ENCODE peak calls at places on chromosomes 3 and 15, in six cellular contexts. One of them, this sample, is unnamed.
A peak's percentile ranks its signal among the peaks of the same experiment; 100 is the strongest.

GRCh38 chr3:1726741-1727140 is 371.9 kb upstream of the CNTN4 start:
- DNase-seq in right cardiac atrium: no peak
- DNase-seq in dorsolateral prefrontal cortex: no peak
- DNase-seq in SJSA1: no peak
- DNase-seq in CD8-positive, alpha-beta T cell: no peak
- DNase-seq in effector memory CD4-positive, alpha-beta T cell: no peak
- DNase-seq in this sample: no peak

GRCh38 chr3:127255516-127255915 is 32.3 kb downstream of the PRR20G start:
- DNase-seq in SJSA1: no peak
- DNase-seq in right cardiac atrium: no peak
- DNase-seq in dorsolateral prefrontal cortex: no peak
- DNase-seq in effector memory CD4-positive, alpha-beta T cell: no peak
- DNase-seq in CD8-positive, alpha-beta T cell: no peak
- DNase-seq in this sample: no peak

GRCh38 chr3:134456121-134456520 is 29.7 kb downstream of the ANAPC13 start:
- DNase-seq in SJSA1: no peak
- DNase-seq in effector memory CD4-positive, alpha-beta T cell: no peak
- DNase-seq in CD8-positive, alpha-beta T cell: no peak
- DNase-seq in dorsolateral prefrontal cortex: no peak
- DNase-seq in right cardiac atrium: no peak
- DNase-seq in this sample: no peak

GRCh38 chr15:52018244-52018643 is 775 bp upstream of the MAPK6 start:
- DNase-seq in effector memory CD4-positive, alpha-beta T cell: no peak
- DNase-seq in dorsolateral prefrontal cortex: no peak
- DNase-seq in right cardiac atrium: no peak
- DNase-seq in SJSA1: no peak
- DNase-seq in CD8-positive, alpha-beta T cell: no peak
- DNase-seq in this sample: no peak

GRCh38 chr3:14519406-14519805 is 20.7 kb downstream of the GRIP2 start:
- DNase-seq in CD8-positive, alpha-beta T cell: no peak
- DNase-seq in SJSA1: no peak
- DNase-seq in effector memory CD4-positive, alpha-beta T cell: no peak
- DNase-seq in dorsolateral prefrontal cortex: no peak
- DNase-seq in right cardiac atrium: no peak
- DNase-seq in this sample: no peak

GRCh38 chr3:190524942-190525341 is 11.1 kb downstream of the IL1RAP start:
- DNase-seq in effector memory CD4-positive, alpha-beta T cell: no peak
- DNase-seq in right cardiac atrium: no peak
- DNase-seq in dorsolateral prefrontal cortex: no peak
- DNase-seq in CD8-positive, alpha-beta T cell: no peak
- DNase-seq in SJSA1: no peak
- DNase-seq in this sample: no peak

GRCh38 chr15:44738340-44738984 is 2.1 kb downstream of the TRIM69 start:
- DNase-seq in right cardiac atrium: no peak
- DNase-seq in CD8-positive, alpha-beta T cell: no peak
- DNase-seq in SJSA1: peak; percentile 54
- DNase-seq in effector memory CD4-positive, alpha-beta T cell: no peak
- DNase-seq in dorsolateral prefrontal cortex: no peak
- DNase-seq in this sample: no peak

GRCh38 chr3:146065573-146066006 is 95.4 kb downstream of the PLOD2 start:
- DNase-seq in CD8-positive, alpha-beta T cell: no peak
- DNase-seq in effector memory CD4-positive, alpha-beta T cell: no peak
- DNase-seq in SJSA1: peak; percentile 33
- DNase-seq in right cardiac atrium: no peak
- DNase-seq in dorsolateral prefrontal cortex: no peak
- DNase-seq in this sample: peak; percentile 34

GRCh38 chr3:37092484-37092883 is 81.9 kb downstream of the LRRFIP2 start:
- DNase-seq in dorsolateral prefrontal cortex: no peak
- DNase-seq in SJSA1: no peak
- DNase-seq in CD8-positive, alpha-beta T cell: no peak
- DNase-seq in effector memory CD4-positive, alpha-beta T cell: no peak
- DNase-seq in right cardiac atrium: no peak
- DNase-seq in this sample: no peak

GRCh38 chr3:129684270-129684669 is 77.8 kb upstream of the PLXND1 start:
- DNase-seq in SJSA1: no peak
- DNase-seq in right cardiac atrium: no peak
- DNase-seq in CD8-positive, alpha-beta T cell: no peak
- DNase-seq in dorsolateral prefrontal cortex: no peak
- DNase-seq in effector memory CD4-positive, alpha-beta T cell: no peak
- DNase-seq in this sample: no peak

GRCh38 chr15:89652131-89652530 is 3.1 kb downstream of the KIF7 start:
- DNase-seq in CD8-positive, alpha-beta T cell: no peak
- DNase-seq in right cardiac atrium: no peak
- DNase-seq in SJSA1: no peak
- DNase-seq in dorsolateral prefrontal cortex: no peak
- DNase-seq in effector memory CD4-positive, alpha-beta T cell: no peak
- DNase-seq in this sample: no peak

GRCh38 chr15:22980189-22981136 is at the start of gene CYFIP1:
- DNase-seq in effector memory CD4-positive, alpha-beta T cell: no peak
- DNase-seq in CD8-positive, alpha-beta T cell: no peak
- DNase-seq in SJSA1: peak; percentile 84
- DNase-seq in dorsolateral prefrontal cortex: peak; percentile 44
- DNase-seq in right cardiac atrium: peak; percentile 93
- DNase-seq in this sample: peak; percentile 79

GRCh38 chr3:169218314-169218983 is 445.1 kb downstream of the MECOM start:
- DNase-seq in right cardiac atrium: peak; percentile 41
- DNase-seq in CD8-positive, alpha-beta T cell: no peak
- DNase-seq in SJSA1: peak; percentile 16
- DNase-seq in dorsolateral prefrontal cortex: no peak
- DNase-seq in effector memory CD4-positive, alpha-beta T cell: no peak
- DNase-seq in this sample: peak; percentile 68

GRCh38 chr15:73988075-73988969 is 3.8 kb downstream of the STOML1 start:
- DNase-seq in right cardiac atrium: no peak
- DNase-seq in CD8-positive, alpha-beta T cell: no peak
- DNase-seq in SJSA1: peak; percentile 46
- DNase-seq in effector memory CD4-positive, alpha-beta T cell: no peak
- DNase-seq in dorsolateral prefrontal cortex: no peak
- DNase-seq in this sample: no peak

GRCh38 chr3:193987186-193987585 is 148.8 kb upstream of the HES1 start:
- DNase-seq in right cardiac atrium: no peak
- DNase-seq in CD8-positive, alpha-beta T cell: no peak
- DNase-seq in effector memory CD4-positive, alpha-beta T cell: no peak
- DNase-seq in dorsolateral prefrontal cortex: no peak
- DNase-seq in SJSA1: no peak
- DNase-seq in this sample: no peak

GRCh38 chr3:118710532-118710931 is 324.1 kb downstream of the IGSF11 start:
- DNase-seq in dorsolateral prefrontal cortex: no peak
- DNase-seq in right cardiac atrium: no peak
- DNase-seq in CD8-positive, alpha-beta T cell: no peak
- DNase-seq in SJSA1: no peak
- DNase-seq in effector memory CD4-positive, alpha-beta T cell: no peak
- DNase-seq in this sample: no peak

GRCh38 chr3:15287565-15288330 is 44.6 kb downstream of the SH3BP5 start:
- DNase-seq in SJSA1: peak; percentile 60
- DNase-seq in effector memory CD4-positive, alpha-beta T cell: no peak
- DNase-seq in CD8-positive, alpha-beta T cell: no peak
- DNase-seq in right cardiac atrium: peak; percentile 78
- DNase-seq in dorsolateral prefrontal cortex: peak; percentile 55
- DNase-seq in this sample: peak; percentile 77

GRCh38 chr3:197792019-197792647 is 1.1 kb downstream of the LRCH3 start:
- DNase-seq in effector memory CD4-positive, alpha-beta T cell: peak; percentile 6
- DNase-seq in dorsolateral prefrontal cortex: no peak
- DNase-seq in CD8-positive, alpha-beta T cell: no peak
- DNase-seq in right cardiac atrium: no peak
- DNase-seq in SJSA1: peak; percentile 37
- DNase-seq in this sample: no peak

DNA sequence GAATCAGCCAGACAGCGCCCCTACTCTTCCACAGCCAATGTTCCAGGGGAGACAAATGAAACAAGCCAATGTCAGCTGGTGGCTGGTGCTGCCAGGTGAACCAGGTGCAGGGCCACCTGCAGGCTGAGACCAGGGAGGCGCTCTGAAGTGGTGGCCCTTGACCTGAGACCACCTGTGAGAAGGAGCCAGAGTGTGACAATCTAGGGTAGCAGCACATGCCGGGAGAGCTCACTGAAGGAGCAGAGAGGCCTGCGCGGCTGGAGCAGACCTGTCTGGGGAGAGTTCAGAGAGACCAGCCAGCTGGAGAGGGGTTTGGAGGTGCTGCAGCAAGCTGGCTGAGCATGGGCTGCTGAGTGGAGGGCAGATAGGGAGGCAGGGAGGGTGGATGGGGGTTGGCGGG is 692 bp upstream of the STAB1 start:
- DNase-seq in effector memory CD4-positive, alpha-beta T cell: no peak
- DNase-seq in CD8-positive, alpha-beta T cell: no peak
- DNase-seq in right cardiac atrium: no peak
- DNase-seq in SJSA1: no peak
- DNase-seq in dorsolateral prefrontal cortex: no peak
- DNase-seq in this sample: no peak
- H3K27ac ChIP-seq in effector memory CD4-positive, alpha-beta T cell: no peak overlapping the region
- H3K27ac ChIP-seq in CD8-positive, alpha-beta T cell: no peak overlapping the region
- H3K27ac ChIP-seq in right cardiac atrium: peak overlapping the region; percentile 3
- H3K27ac ChIP-seq in SJSA1: no peak overlapping the region
- H3K27ac ChIP-seq in dorsolateral prefrontal cortex: peak overlapping the region; percentile 57
- H3K27ac ChIP-seq in this sample: no peak overlapping the region

GRCh38 chr3:58104712-58105111 is 96.5 kb downstream of the FLNB start:
- DNase-seq in right cardiac atrium: no peak
- DNase-seq in SJSA1: no peak
- DNase-seq in CD8-positive, alpha-beta T cell: no peak
- DNase-seq in effector memory CD4-positive, alpha-beta T cell: no peak
- DNase-seq in dorsolateral prefrontal cortex: no peak
- DNase-seq in this sample: no peak

GRCh38 chr3:58104155-58104554 is 95.9 kb downstream of the FLNB start:
- DNase-seq in SJSA1: no peak
- DNase-seq in dorsolateral prefrontal cortex: no peak
- DNase-seq in effector memory CD4-positive, alpha-beta T cell: no peak
- DNase-seq in right cardiac atrium: no peak
- DNase-seq in CD8-positive, alpha-beta T cell: no peak
- DNase-seq in this sample: no peak

GRCh38 chr3:58101499-58102370 is 93.5 kb downstream of the FLNB start:
- DNase-seq in dorsolateral prefrontal cortex: no peak
- DNase-seq in effector memory CD4-positive, alpha-beta T cell: no peak
- DNase-seq in CD8-positive, alpha-beta T cell: no peak
- DNase-seq in SJSA1: no peak
- DNase-seq in right cardiac atrium: no peak
- DNase-seq in this sample: no peak

GRCh38 chr3:58102976-58103447 is 94.8 kb downstream of the FLNB start:
- DNase-seq in right cardiac atrium: no peak
- DNase-seq in dorsolateral prefrontal cortex: no peak
- DNase-seq in effector memory CD4-positive, alpha-beta T cell: no peak
- DNase-seq in SJSA1: no peak
- DNase-seq in CD8-positive, alpha-beta T cell: no peak
- DNase-seq in this sample: peak; percentile 57

GRCh38 chr3:58102371-58102750 is 94.1 kb downstream of the FLNB start:
- DNase-seq in CD8-positive, alpha-beta T cell: no peak
- DNase-seq in dorsolateral prefrontal cortex: no peak
- DNase-seq in SJSA1: no peak
- DNase-seq in effector memory CD4-positive, alpha-beta T cell: no peak
- DNase-seq in right cardiac atrium: no peak
- DNase-seq in this sample: no peak
- H3K27ac ChIP-seq in CD8-positive, alpha-beta T cell: no peak overlapping the region
- H3K27ac ChIP-seq in dorsolateral prefrontal cortex: no peak overlapping the region
- H3K27ac ChIP-seq in SJSA1: no peak overlapping the region
- H3K27ac ChIP-seq in effector memory CD4-positive, alpha-beta T cell: no peak overlapping the region
- H3K27ac ChIP-seq in right cardiac atrium: no peak overlapping the region
- H3K27ac ChIP-seq in this sample: no peak overlapping the region

DNA sequence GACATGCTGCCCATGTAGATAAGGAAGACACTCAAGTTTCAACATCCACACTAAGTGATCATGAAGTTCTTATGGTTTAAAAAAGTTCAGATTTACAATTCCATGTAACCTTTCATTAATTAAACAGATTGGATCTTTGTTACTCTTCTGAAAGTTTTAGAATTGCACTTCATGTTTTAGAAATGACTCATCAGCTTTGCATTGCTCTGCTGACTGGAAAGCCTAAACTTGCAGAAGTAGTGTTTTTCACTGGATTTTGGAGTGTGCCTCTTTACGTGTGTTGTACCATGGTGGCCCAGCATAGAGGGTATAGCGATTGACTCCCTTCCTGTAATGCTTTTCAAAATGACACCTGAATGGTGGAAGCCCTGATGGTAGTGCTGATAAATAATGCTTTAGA is 157.9 kb downstream of the BBX start:
- DNase-seq in SJSA1: peak; percentile 24
- DNase-seq in effector memory CD4-positive, alpha-beta T cell: no peak
- DNase-seq in CD8-positive, alpha-beta T cell: no peak
- DNase-seq in right cardiac atrium: no peak
- DNase-seq in dorsolateral prefrontal cortex: no peak
- DNase-seq in this sample: no peak
- H3K27ac ChIP-seq in SJSA1: peak overlapping the region; percentile 21
- H3K27ac ChIP-seq in effector memory CD4-positive, alpha-beta T cell: no peak overlapping the region
- H3K27ac ChIP-seq in CD8-positive, alpha-beta T cell: no peak overlapping the region
- H3K27ac ChIP-seq in right cardiac atrium: no peak overlapping the region
- H3K27ac ChIP-seq in dorsolateral prefrontal cortex: no peak overlapping the region
- H3K27ac ChIP-seq in this sample: no peak overlapping the region

GRCh38 chr3:71103430-71103881 is 480.1 kb downstream of the FOXP1 start:
- DNase-seq in SJSA1: peak; percentile 69
- DNase-seq in right cardiac atrium: peak; percentile 63
- DNase-seq in dorsolateral prefrontal cortex: no peak
- DNase-seq in CD8-positive, alpha-beta T cell: no peak
- DNase-seq in effector memory CD4-positive, alpha-beta T cell: no peak
- DNase-seq in this sample: no peak
- H3K27ac ChIP-seq in SJSA1: peak overlapping the region; percentile 86
- H3K27ac ChIP-seq in right cardiac atrium: no peak overlapping the region
- H3K27ac ChIP-seq in dorsolateral prefrontal cortex: no peak overlapping the region
- H3K27ac ChIP-seq in CD8-positive, alpha-beta T cell: no peak overlapping the region
- H3K27ac ChIP-seq in effector memory CD4-positive, alpha-beta T cell: no peak overlapping the region
- H3K27ac ChIP-seq in this sample: no peak overlapping the region

DNA sequence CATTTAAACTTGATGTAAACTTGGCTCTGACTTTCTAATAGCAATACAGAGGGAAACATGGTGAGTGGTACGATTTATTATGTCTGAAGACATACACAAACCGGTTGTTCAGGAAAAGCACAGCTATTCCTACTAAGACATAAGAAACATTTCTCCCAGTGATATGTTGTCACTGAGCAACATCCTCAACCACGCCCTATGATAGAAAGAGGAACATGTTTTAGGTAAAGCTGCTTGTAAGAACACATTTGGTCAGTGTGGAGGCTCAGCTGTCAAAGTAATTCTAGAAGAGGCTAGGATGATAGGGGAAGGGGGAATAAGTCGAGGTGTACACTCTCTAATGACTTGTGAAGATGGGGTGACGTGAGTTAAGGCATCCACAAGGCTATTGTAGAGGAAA is 42.7 kb upstream of the B3GNT5 start:
- DNase-seq in CD8-positive, alpha-beta T cell: no peak
- DNase-seq in right cardiac atrium: no peak
- DNase-seq in SJSA1: no peak
- DNase-seq in effector memory CD4-positive, alpha-beta T cell: no peak
- DNase-seq in dorsolateral prefrontal cortex: no peak
- DNase-seq in this sample: no peak
- H3K27ac ChIP-seq in CD8-positive, alpha-beta T cell: no peak overlapping the region
- H3K27ac ChIP-seq in right cardiac atrium: no peak overlapping the region
- H3K27ac ChIP-seq in SJSA1: no peak overlapping the region
- H3K27ac ChIP-seq in effector memory CD4-positive, alpha-beta T cell: no peak overlapping the region
- H3K27ac ChIP-seq in dorsolateral prefrontal cortex: no peak overlapping the region
- H3K27ac ChIP-seq in this sample: no peak overlapping the region

This sample was measured in testis.